ENCODE peak calls at places on chromosomes 3 and 15, in seven cellular contexts. H is tibial artery; Z is CD8-positive, alpha-beta T cell; O is uterus; P is A549; S is H9; J is kidney. C is an unnamed sample.

GRCh38 chr15:43872416-43873020 is 45.7 kb downstream of the WDR76 start:
- DNase-seq in O (no peak), Z (no peak), J (no peak), H (no peak), S (peak; percentile 62), P (peak; percentile 56), C (no peak)

GRCh38 chr3:32778389-32778788 is 39.4 kb upstream of the TRIM71 start:
- DNase-seq in Z (no peak), P (no peak), J (no peak), H (no peak), S (no peak), O (no peak), C (no peak)

GRCh38 chr3:149401215-149401925 is 23.9 kb upstream of the TM4SF1 start:
- DNase-seq in J (no peak), H (no peak), P (no peak), S (no peak), O (no peak), Z (no peak), C (peak; percentile 74)

GRCh38 chr3:5056005-5056391 is 66.1 kb upstream of the ARL8B start:
- DNase-seq in P (no peak), Z (no peak), H (no peak), J (no peak), O (no peak), S (no peak), C (no peak)

GRCh38 chr3:146539315-146539714 is 5.1 kb downstream of the PLSCR1 start:
- DNase-seq in P (no peak), O (no peak), J (no peak), S (no peak), H (no peak), Z (no peak), C (no peak)

GRCh38 chr3:53733433-53733832 is 112.8 kb downstream of the CHDH start:
- DNase-seq in J (no peak), H (no peak), S (no peak), O (no peak), P (no peak), Z (no peak), C (no peak)

GRCh38 chr3:37171144-37171543 is 3.2 kb downstream of the LRRFIP2 start:
- DNase-seq in S (no peak), O (no peak), H (peak; percentile 74), J (no peak), P (no peak), Z (no peak), C (no peak)

GRCh38 chr3:98114264-98114663 is 16.3 kb upstream of the OR5H1 start:
- DNase-seq in Z (no peak), O (no peak), P (no peak), S (no peak), H (no peak), J (no peak), C (no peak)

GRCh38 chr3:186255703-186256331 is 106.2 kb downstream of the DGKG start:
- DNase-seq in H (no peak), J (peak; percentile 78), P (no peak), O (no peak), Z (no peak), S (peak; percentile 59), C (peak; percentile 80)

GRCh38 chr15:69125236-69125635 is 35.2 kb upstream of the GLCE start:
- DNase-seq in Z (no peak), J (no peak), O (no peak), P (no peak), H (no peak), S (no peak), C (no peak)

GRCh38 chr15:60907233-60907947 is 321.7 kb downstream of the RORA start:
- DNase-seq in P (no peak), Z (no peak), H (no peak), O (no peak), S (no peak), J (no peak), C (no peak)

GRCh38 chr3:108090066-108090700 is 648 bp downstream of the CD47 start:
- DNase-seq in S (peak; percentile 38), H (peak; percentile 72), O (peak; percentile 41), Z (peak; percentile 54), J (no peak), P (no peak), C (no peak)

GRCh38 chr15:40456299-40456712 is 14.5 kb upstream of the CHST14 start:
- DNase-seq in P (no peak), J (peak; percentile 61), O (no peak), S (no peak), H (no peak), Z (no peak), C (no peak)

GRCh38 chr3:196987022-196987421 is 18.4 kb upstream of the PIGZ start:
- DNase-seq in Z (no peak), H (peak; percentile 28), J (no peak), O (no peak), S (no peak), P (no peak), C (no peak)

GRCh38 chr15:28992340-28992864 is 106.6 kb downstream of the APBA2 start:
- DNase-seq in S (no peak), H (no peak), Z (no peak), P (no peak), O (no peak), J (no peak), C (peak; percentile 34)

GRCh38 chr3:29271501-29271900 is 9.4 kb upstream of the RBMS3 start:
- DNase-seq in J (no peak), H (no peak), O (no peak), S (no peak), P (no peak), Z (no peak), C (no peak)

GRCh38 chr3:126846316-126846715 is 136.6 kb upstream of the PLXNA1 start:
- DNase-seq in S (no peak), P (no peak), H (no peak), Z (no peak), O (no peak), J (no peak), C (no peak)

GRCh38 chr3:195537995-195538394 is 5.1 kb downstream of the PPP1R2 start:
- DNase-seq in P (no peak), J (no peak), O (no peak), S (no peak), H (no peak), Z (peak; percentile 34), C (no peak)

GRCh38 chr3:38121832-38122461 is 15.0 kb downstream of the ACAA1 start:
- DNase-seq in O (no peak), H (peak; percentile 48), P (no peak), S (no peak), Z (no peak), J (peak; percentile 61), C (no peak)

GRCh38 chr3:37255990-37256308 is 81.6 kb upstream of the LRRFIP2 start:
- DNase-seq in O (no peak), P (no peak), H (no peak), S (no peak), J (no peak), Z (no peak), C (no peak)

GRCh38 chr3:132417695-132418520 is 606 bp downstream of the DNAJC13 start:
- DNase-seq in S (peak; percentile 55), J (no peak), O (no peak), P (peak; percentile 21), H (peak; percentile 70), Z (peak; percentile 50), C (peak; percentile 81)

GRCh38 chr3:69319652-69320051 is 66.2 kb downstream of the FRMD4B start:
- DNase-seq in S (no peak), P (no peak), O (no peak), Z (no peak), H (no peak), J (no peak), C (no peak)

GRCh38 chr3:194870394-194871110 is 184.9 kb downstream of the FAM43A start:
- DNase-seq in S (no peak), Z (no peak), O (no peak), P (no peak), J (no peak), H (no peak), C (no peak)

DNA sequence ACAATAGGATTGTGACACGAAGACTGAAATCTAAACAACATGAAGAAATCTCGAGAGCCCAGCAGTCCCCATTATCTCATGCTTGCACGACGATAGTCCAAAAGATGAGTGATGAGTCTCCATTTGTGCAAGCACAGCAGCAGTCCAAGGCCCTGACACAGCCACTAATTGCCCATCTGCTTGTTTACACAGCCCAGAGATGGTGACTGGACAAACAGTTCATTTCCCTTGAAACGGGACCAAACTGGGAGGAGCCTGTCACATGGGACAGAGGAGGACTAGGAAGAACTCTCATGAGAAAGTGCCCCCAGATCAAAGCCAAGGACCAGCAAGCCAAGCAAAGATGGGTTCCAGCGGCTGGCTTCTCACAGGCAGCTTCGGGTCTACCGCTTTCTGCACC is 121.0 kb downstream of the GREM1 start:
- DNase-seq in Z (no peak), O (no peak), H (no peak), P (peak; percentile 29), S (no peak), J (no peak), C (no peak)
- H3K27ac ChIP-seq in Z (no peak overlapping the region), O (no peak overlapping the region), H (no peak overlapping the region), P (peak overlapping the region; percentile 59), S (no peak overlapping the region), J (no peak overlapping the region), C (no peak overlapping the region)

GRCh38 chr3:172152869-172153268 is 113.5 kb downstream of the FNDC3B start:
- DNase-seq in Z (no peak), S (no peak), P (no peak), H (no peak), J (no peak), O (no peak), C (no peak)
- H3K27ac ChIP-seq in Z (no peak overlapping the region), S (peak overlapping the region; percentile 40), P (peak overlapping the region; percentile 91), H (peak overlapping the region; percentile 82), J (peak overlapping the region; percentile 91), O (peak overlapping the region; percentile 84), C (peak overlapping the region; percentile 80)

GRCh38 chr3:16090013-16090412 is 84.5 kb upstream of the GALNT15 start:
- DNase-seq in Z (no peak), P (peak; percentile 33), H (no peak), O (no peak), J (no peak), S (no peak), C (no peak)
- H3K27ac ChIP-seq in Z (no peak overlapping the region), P (peak overlapping the region; percentile 38), H (peak overlapping the region; percentile 41), O (no peak overlapping the region), J (no peak overlapping the region), S (no peak overlapping the region), C (no peak overlapping the region)

DNA sequence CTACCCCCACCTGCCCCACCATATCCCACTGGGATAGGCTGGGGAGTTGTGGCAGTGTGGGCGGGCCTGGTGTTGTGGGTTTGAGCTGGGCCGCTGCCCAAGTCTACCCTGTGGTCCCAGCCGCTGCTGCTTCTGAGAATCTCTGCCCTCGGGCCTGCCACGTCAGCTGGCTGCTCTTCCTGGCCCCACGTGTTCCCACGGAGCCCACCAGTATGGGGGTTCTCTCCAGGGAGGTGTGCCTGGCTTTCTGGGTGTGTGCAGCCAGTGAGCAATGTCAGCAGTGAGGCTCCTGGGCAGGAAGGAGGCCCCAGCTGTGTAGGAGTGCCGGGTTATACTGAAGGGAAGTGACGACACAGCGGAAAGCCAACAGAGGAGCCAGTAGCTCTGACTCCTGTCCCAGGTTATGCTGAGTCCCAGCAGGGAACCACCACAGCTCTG is 10.5 kb downstream of the GNAI2 start:
- DNase-seq in S (peak; percentile 63), H (no peak), P (peak; percentile 57), Z (peak; percentile 79), O (peak; percentile 59), J (peak; percentile 85), C (peak; percentile 74)
- H3K27ac ChIP-seq in S (no peak overlapping the region), H (peak overlapping the region; percentile 63), P (peak overlapping the region; percentile 89), Z (peak overlapping the region; percentile 32), O (peak overlapping the region; percentile 81), J (peak overlapping the region; percentile 88), C (peak overlapping the region; percentile 85)

GRCh38 chr15:90873998-90874605 is 5.7 kb downstream of the FURIN start:
- DNase-seq in O (no peak), S (peak; percentile 62), Z (no peak), J (no peak), P (no peak), H (no peak), C (peak; percentile 92)
- H3K27ac ChIP-seq in O (peak overlapping the region; percentile 94), S (no peak overlapping the region), Z (no peak overlapping the region), J (peak overlapping the region; percentile 41), P (peak overlapping the region; percentile 85), H (peak overlapping the region; percentile 97), C (peak overlapping the region; percentile 45)

C was measured in upper lobe of right lung.